ENCODE peak calls at places on chromosomes 5 and 9, in seven cellular contexts. S is transverse colon, I is psoas muscle, Q is neural crest cell, B is HCT116, K is lung, D is RWPE1. C is an unnamed sample.

GRCh38 chr5:100644206-100644605 is 109.0 kb downstream of the FAM174A start:
- DNase-seq in S (no peak), I (no peak), Q (no peak), B (no peak), K (no peak), D (no peak), C (no peak)

GRCh38 chr5:40834391-40834848 is 602 bp downstream of the RPL37 start:
- DNase-seq in S (peak; percentile 29), I (no peak), Q (no peak), B (no peak), K (no peak), D (no peak), C (no peak)

GRCh38 chr5:13249854-13250253 is 694.6 kb downstream of the DNAH5 start:
- DNase-seq in S (no peak), I (no peak), Q (no peak), B (no peak), K (no peak), D (peak; percentile 6), C (no peak)

GRCh38 chr5:132087661-132088060 is 14.1 kb downstream of the CSF2 start:
- DNase-seq in S (no peak), I (no peak), Q (no peak), B (no peak), K (no peak), D (no peak), C (no peak)

GRCh38 chr9:97367729-97368128 is 44.2 kb upstream of the TDRD7 start:
- DNase-seq in S (no peak), I (no peak), Q (no peak), B (no peak), K (no peak), D (no peak), C (no peak)

GRCh38 chr5:132751971-132752580 is 4.8 kb downstream of the CCNI2 start:
- DNase-seq in S (peak; percentile 6), I (no peak), Q (no peak), B (no peak), K (no peak), D (no peak), C (peak; percentile 56)

GRCh38 chr5:72920690-72921089 is 35.2 kb upstream of the FCHO2 start:
- DNase-seq in S (no peak), I (no peak), Q (no peak), B (peak; percentile 26), K (no peak), D (peak; percentile 72), C (no peak)

GRCh38 chr9:99253134-99253533 is 31.1 kb downstream of the SEC61B start:
- DNase-seq in S (no peak), I (no peak), Q (no peak), B (no peak), K (no peak), D (no peak), C (no peak)

GRCh38 chr9:114264806-114265550 is 57.9 kb upstream of the ORM1 start:
- DNase-seq in S (no peak), I (no peak), Q (no peak), B (no peak), K (peak; percentile 35), D (no peak), C (no peak)

GRCh38 chr5:145629047-145629446 is 206.1 kb downstream of the PRELID2 start:
- DNase-seq in S (no peak), I (no peak), Q (no peak), B (no peak), K (no peak), D (no peak), C (no peak)

GRCh38 chr5:6733411-6734242 is 20.4 kb downstream of the TENT4A start:
- DNase-seq in S (no peak), I (no peak), Q (no peak), B (no peak), K (no peak), D (no peak), C (no peak)

GRCh38 chr9:87206064-87206661 is 258.9 kb upstream of the GAS1 start:
- DNase-seq in S (no peak), I (no peak), Q (no peak), B (no peak), K (no peak), D (peak; percentile 12), C (no peak)

GRCh38 chr5:157271740-157272271 is 5.9 kb downstream of the CYFIP2 start:
- DNase-seq in S (peak; percentile 71), I (no peak), Q (no peak), B (no peak), K (no peak), D (no peak), C (no peak)

DNA sequence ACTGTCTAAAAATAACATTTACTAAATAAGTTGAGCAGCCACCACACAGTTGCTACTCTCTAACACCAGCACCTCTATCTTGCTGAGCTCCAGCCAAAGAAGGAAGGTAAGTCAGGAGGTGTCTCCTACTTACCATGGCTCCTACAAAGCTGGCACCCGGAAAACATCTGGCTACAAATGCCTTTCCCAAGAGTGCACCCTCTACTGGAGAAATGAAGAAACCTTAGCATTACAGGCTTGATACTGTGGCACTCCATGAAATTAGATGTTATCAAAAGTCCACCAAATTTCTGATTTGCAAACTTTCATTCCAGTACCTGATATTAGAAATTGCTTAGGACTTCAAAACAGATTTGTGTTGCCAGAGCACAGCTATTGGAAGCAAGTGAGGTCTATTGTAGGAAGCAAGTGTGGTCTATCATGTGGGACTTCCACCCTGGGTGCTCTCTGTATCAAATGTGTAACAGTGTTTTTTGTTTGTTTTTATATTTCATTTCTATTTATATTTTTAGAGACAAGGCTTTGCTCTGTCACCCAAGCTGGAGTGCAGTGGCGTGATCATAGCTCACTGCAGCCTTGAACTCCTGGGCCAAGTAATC is 25.7 kb upstream of the RFK start:
- DNase-seq in S (no peak), I (no peak), Q (no peak), B (peak; percentile 21), K (no peak), D (peak; percentile 22), C (no peak)
- TF ChIP-seq CTCF in S (peak; percentile 55), I (peak; percentile 35), Q (peak; percentile 60), B (peak; percentile 54), K (no peak), D (peak; percentile 22), C (peak; percentile 49)

DNA sequence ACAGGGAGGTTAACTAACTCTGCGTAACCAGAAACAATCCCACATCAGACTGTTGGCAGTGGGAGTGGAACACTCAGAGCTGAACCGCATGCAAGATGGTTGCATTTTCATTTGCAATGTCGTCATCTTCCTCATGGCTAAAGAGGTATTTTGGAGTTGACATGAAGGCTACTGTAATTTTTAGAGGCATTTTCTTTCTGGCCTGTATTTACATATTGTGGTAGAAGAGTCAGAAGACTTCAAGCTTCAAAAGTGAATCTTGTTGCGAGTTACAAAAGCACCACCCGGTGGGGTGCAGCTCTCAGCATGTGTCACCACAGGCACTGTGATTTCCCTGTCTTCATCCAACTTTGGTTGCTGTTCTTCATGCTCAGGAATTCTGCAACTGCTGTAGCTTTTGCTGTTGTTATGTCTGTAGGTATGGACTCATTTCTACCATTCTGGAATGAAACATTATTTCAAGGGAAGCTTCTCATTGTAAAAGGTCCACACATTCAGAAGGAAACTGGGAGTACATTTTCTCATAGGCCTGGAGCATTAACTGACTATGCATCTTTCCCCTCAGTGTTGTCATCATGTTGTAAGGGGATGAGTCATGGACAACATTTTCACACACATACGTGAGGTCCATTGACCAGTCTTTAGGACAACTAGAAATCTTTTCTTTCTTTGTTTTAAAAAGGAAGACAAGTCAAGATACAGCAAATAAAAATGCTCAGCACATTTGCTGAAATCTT is 35.4 kb upstream of the GDNF start:
- DNase-seq in S (no peak), I (no peak), Q (no peak), B (no peak), K (no peak), D (peak; percentile 45), C (no peak)
- TF ChIP-seq CTCF in S (no peak), I (no peak), Q (no peak), B (no peak), K (no peak), D (no peak), C (no peak)

DNA sequence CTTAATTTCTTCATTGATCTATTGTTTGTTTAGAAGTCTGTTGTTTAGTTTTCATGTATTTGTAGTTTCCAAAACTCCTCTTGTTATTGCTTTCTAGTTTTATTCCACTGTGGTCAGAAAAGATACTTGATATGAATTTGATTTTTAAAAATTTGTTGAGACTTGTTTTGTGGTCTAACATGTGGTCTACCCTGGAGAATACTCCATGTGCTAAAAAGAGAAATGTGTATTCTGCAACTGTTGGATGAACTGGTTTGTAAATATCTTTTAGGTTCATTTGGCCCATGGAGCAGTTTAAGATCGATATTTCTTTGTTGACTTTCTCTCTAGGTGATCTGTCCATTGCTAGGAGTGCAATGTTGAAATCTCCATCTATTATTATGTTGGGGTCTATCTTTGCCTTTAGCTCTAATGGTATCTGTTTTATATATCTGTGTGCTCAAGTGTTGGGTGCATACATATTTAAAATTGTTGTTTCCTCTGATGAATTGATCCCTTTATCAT is 150.6 kb upstream of the ATP10B start:
- DNase-seq in S (no peak), I (no peak), Q (no peak), B (no peak), K (no peak), D (no peak), C (no peak)
- TF ChIP-seq CTCF in S (no peak), I (no peak), Q (no peak), B (no peak), K (no peak), D (no peak), C (no peak)

DNA sequence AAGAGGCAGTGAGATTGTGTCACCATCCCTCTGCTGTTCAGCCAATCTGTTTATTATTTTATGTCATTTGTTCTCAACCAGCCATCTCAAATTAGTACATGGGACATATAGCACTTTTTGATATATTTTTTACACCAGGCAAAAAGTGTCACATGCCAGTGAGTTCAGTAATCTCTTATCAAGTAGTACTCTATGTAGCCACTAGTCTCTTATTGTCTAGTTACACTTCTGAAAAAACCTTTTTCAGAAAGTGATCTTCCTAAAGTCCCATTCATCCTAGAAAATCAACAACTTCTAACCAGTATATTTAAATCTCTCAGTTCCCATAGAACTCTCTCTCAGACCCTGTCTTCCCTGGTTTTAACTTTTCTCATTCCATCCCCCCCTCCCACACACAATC is 321.6 kb downstream of the FBXL17 start:
- DNase-seq in S (no peak), I (no peak), Q (no peak), B (no peak), K (no peak), D (no peak), C (no peak)
- TF ChIP-seq CTCF in S (no peak), I (no peak), Q (no peak), B (no peak), K (no peak), D (no peak), C (no peak)

DNA sequence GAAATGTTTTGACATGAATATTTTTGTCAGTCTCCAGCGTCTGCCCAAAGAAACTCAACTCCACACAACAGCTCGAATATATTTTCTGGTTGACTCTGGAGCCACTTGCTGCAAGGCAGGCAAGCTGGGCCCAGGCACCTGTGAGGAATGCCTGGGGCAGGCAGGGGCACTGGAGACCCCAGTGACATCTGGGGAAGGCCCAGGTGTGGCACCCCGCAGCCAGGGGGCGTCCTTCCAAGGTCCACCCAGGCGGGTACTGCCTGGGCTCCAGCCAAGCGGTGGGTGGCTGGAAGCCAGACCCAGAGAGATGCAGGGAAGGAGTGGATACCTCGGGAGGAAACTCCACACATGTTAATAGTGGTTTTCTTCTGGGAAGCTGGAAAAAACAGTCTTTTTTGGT is 125.9 kb downstream of the PHF2 start:
- DNase-seq in S (no peak), I (no peak), Q (no peak), B (no peak), K (no peak), D (no peak), C (peak; percentile 78)
- TF ChIP-seq CTCF in S (no peak), I (no peak), Q (no peak), B (no peak), K (no peak), D (no peak), C (no peak)

C was measured in osteocyte.